ENCODE peak calls at places on chromosomes 1 and 21, in nine cellular contexts. N is A549, Q is transverse colon, D is esophagus squamous epithelium, A is heart left ventricle, O is suprapubic skin, K is uterus, P is IMR-90, V is stomach. R is an unnamed sample.

GRCh38 chr1:178536844-178537371 is 24.0 kb downstream of the TEX35 start:
- DNase-seq in Q (peak; percentile 77), N (peak; percentile 90), O (no peak), D (no peak), K (peak; percentile 36), V (peak; percentile 75), P (peak; percentile 99), A (peak; percentile 61), R (peak; percentile 52)

GRCh38 chr1:218991089-218991488 is 182.6 kb upstream of the LYPLAL1 start:
- DNase-seq in P (no peak), O (no peak), N (no peak), Q (no peak), D (no peak), V (no peak), K (no peak), A (no peak), R (no peak)

GRCh38 chr1:59177756-59178155 is 119.1 kb upstream of the FGGY start:
- DNase-seq in N (no peak), K (no peak), D (no peak), V (no peak), A (no peak), O (no peak), Q (no peak), P (no peak), R (no peak)

GRCh38 chr1:200751717-200752116 is 13.0 kb downstream of the CAMSAP2 start:
- DNase-seq in K (no peak), A (no peak), O (no peak), D (no peak), P (peak; percentile 29), Q (no peak), V (no peak), N (no peak), R (no peak)

GRCh38 chr1:70487471-70487840 is 76.4 kb downstream of the CTH start:
- DNase-seq in N (no peak), O (no peak), Q (no peak), V (no peak), K (no peak), A (no peak), P (peak; percentile 0), D (no peak), R (no peak)

GRCh38 chr1:197140123-197140522 is 6.3 kb downstream of the ASPM start:
- DNase-seq in Q (no peak), O (no peak), N (no peak), D (no peak), A (no peak), V (no peak), P (peak; percentile 39), K (no peak), R (no peak)

GRCh38 chr21:37927711-37928110 is 11.5 kb upstream of the KCNJ6 start:
- DNase-seq in A (no peak), O (no peak), K (no peak), V (no peak), D (no peak), Q (no peak), P (no peak), N (no peak), R (no peak)

GRCh38 chr21:19322360-19322759 is 918.8 kb upstream of the TMPRSS15 start:
- DNase-seq in P (no peak), Q (no peak), V (no peak), D (no peak), K (no peak), N (no peak), O (no peak), A (no peak), R (no peak)

GRCh38 chr1:117147341-117147831 is 25.8 kb upstream of the TRIM45 start:
- DNase-seq in N (no peak), O (no peak), D (no peak), Q (no peak), V (no peak), A (no peak), K (no peak), P (no peak), R (no peak)

GRCh38 chr1:1181938-1182410 is 8.3 kb downstream of the TTLL10 start:
- DNase-seq in D (no peak), K (no peak), Q (peak; percentile 6), O (no peak), V (no peak), P (no peak), A (peak; percentile 40), N (no peak), R (no peak)

GRCh38 chr1:204341380-204341779 is 18.3 kb downstream of the PLEKHA6 start:
- DNase-seq in D (no peak), Q (peak; percentile 59), V (no peak), O (no peak), K (no peak), P (peak; percentile 90), N (no peak), A (no peak), R (no peak)

GRCh38 chr1:246753670-246754535 is 29.7 kb downstream of the SCCPDH start:
- DNase-seq in P (peak; percentile 68), Q (peak; percentile 68), K (peak; percentile 43), V (peak; percentile 66), O (no peak), N (peak; percentile 43), D (no peak), A (no peak), R (peak; percentile 68)

GRCh38 chr1:22551591-22552370 is 11.5 kb upstream of the EPHA8 start:
- DNase-seq in N (no peak), D (no peak), A (no peak), K (no peak), V (no peak), P (no peak), O (no peak), Q (no peak), R (no peak)

GRCh38 chr21:37503848-37504467 is 137.4 kb downstream of the DYRK1A start:
- DNase-seq in K (no peak), D (no peak), A (no peak), N (no peak), Q (no peak), V (no peak), P (peak; percentile 87), O (no peak), R (no peak)

GRCh38 chr1:244450597-244451538 is 841 bp downstream of the ADSS2 start:
- DNase-seq in N (peak; percentile 40), V (peak; percentile 38), P (peak; percentile 89), A (peak; percentile 79), O (peak; percentile 83), Q (peak; percentile 65), K (peak; percentile 56), D (no peak), R (peak; percentile 55)

GRCh38 chr21:43355925-43356289 is 71.0 kb downstream of the SIK1 start:
- DNase-seq in V (no peak), Q (no peak), N (no peak), K (no peak), P (no peak), A (no peak), O (no peak), D (no peak), R (no peak)

GRCh38 chr1:17572264-17572985 is 32.9 kb downstream of the ARHGEF10L start:
- DNase-seq in P (no peak), Q (peak; percentile 60), D (no peak), V (no peak), K (no peak), A (no peak), N (no peak), O (no peak), R (no peak)
- TF ChIP-seq CTCF in P (no peak), Q (peak; percentile 24), D (no peak), V (no peak), K (no peak), A (no peak), N (no peak), O (no peak), R (no peak)

GRCh38 chr1:26848947-26849774 is 13.8 kb upstream of the SFN start:
- DNase-seq in V (peak; percentile 88), K (peak; percentile 72), O (no peak), Q (peak; percentile 95), A (no peak), D (no peak), N (peak; percentile 84), P (peak; percentile 90), R (no peak)
- TF ChIP-seq POLR2A in V (no peak), K (no peak), O (no peak), Q (peak; percentile 54), A (no peak), D (no peak), N (no peak), P (peak; percentile 47), R (no peak)

GRCh38 chr1:15525043-15525958 is 1.3 kb upstream of the CASP9 start:
- DNase-seq in N (peak; percentile 86), K (peak; percentile 100), O (peak; percentile 100), P (no peak), Q (peak; percentile 26), V (no peak), D (no peak), A (no peak), R (peak; percentile 25)

GRCh38 chr1:15526490-15527339 is at the start of gene DNAJC16:
- DNase-seq in K (peak; percentile 100), A (peak; percentile 98), O (peak; percentile 99), P (peak; percentile 100), N (peak; percentile 88), D (peak; percentile 93), Q (peak; percentile 99), V (peak; percentile 99), R (peak; percentile 99)

GRCh38 chr1:15524283-15525042 is 448 bp upstream of the CASP9 start:
- DNase-seq in Q (peak; percentile 100), P (peak; percentile 98), D (peak; percentile 98), O (peak; percentile 100), A (peak; percentile 100), N (peak; percentile 43), K (peak; percentile 100), V (peak; percentile 100), R (peak; percentile 100)

GRCh38 chr1:15523922-15524282 is at the start of gene CASP9:
- DNase-seq in P (peak; percentile 43), Q (no peak), N (peak; percentile 71), D (no peak), O (no peak), A (no peak), K (no peak), V (no peak), R (no peak)

DNA sequence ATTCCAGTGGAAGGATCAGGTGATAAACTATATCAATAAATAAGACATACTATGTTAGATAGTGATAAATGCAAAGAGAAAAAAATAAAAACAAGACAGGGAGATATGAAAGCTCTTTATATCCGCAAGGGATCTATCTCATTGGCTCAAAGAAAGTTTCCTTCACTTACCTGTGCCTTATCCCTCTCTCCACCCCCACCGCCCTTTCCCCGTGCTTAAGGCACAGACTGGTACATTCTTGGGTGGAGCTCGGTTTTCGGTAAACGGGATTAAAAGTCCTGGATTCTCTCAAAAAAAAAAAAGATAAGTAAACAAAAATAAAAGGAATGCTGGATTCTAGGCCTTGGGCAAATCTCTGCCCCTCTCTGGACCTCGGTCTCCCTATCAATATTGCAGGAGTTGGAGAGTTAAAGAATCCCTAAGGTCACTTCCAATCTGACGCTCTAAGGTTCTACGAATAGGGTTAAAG is 593 bp upstream of the DNAJC16 start:
- DNase-seq in Q (peak; percentile 46), K (peak; percentile 47), P (no peak), D (no peak), O (no peak), N (no peak), A (no peak), V (no peak), R (no peak)
- TF ChIP-seq CTCF in Q (no peak), K (no peak), P (no peak), D (no peak), O (no peak), N (no peak), A (no peak), V (no peak), R (no peak)

DNA sequence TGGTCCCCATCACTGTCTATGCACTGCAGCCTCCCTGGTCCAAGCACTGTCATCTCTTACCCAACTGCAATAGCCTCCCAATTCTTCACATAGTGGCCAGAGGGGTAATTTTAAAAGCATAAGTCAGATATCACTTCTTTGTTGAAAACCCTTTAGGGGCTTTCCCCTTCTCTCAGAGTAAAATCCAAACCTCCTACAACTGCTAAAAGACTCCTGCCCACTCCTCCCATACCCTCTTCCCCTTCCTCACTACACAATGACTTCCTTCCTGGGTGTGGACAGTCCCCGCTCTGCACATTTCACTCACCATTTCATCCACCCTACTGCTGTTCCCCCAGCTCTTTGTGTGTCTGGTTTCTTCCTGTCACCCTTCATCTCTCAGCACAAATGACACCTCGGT is 8.3 kb downstream of the MCOLN2 start:
- DNase-seq in N (no peak), Q (no peak), D (no peak), V (no peak), A (no peak), K (no peak), P (no peak), O (no peak), R (no peak)
- TF ChIP-seq POLR2A in N (no peak), Q (no peak), D (no peak), V (no peak), A (no peak), K (no peak), P (no peak), O (no peak), R (no peak)